ENCODE peak calls at places on chromosomes 6 and 20, in seven cellular contexts. C, L, A, Y, W, H and T are unnamed samples.

GRCh38 chr6:31042801-31043200 is 32.5 kb downstream of the MUC22 start:
- DNase-seq in L (peak), W (peak), C (peak), A (peak), H (no peak), Y (no peak), T (no peak)

GRCh38 chr6:35046098-35046497 is 95.0 kb downstream of the TCP11 start:
- DNase-seq in H (no peak), L (no peak), Y (no peak), C (no peak), W (no peak), A (no peak), T (no peak)

GRCh38 chr6:34182751-34183531 is 37.1 kb upstream of the GRM4 start:
- DNase-seq in H (peak), C (no peak), Y (peak), L (no peak), W (peak), A (no peak), T (no peak)

GRCh38 chr20:58389324-58389967 is 417 bp downstream of the VAPB start:
- DNase-seq in L (peak), A (peak), C (peak), Y (no peak), H (peak), W (peak), T (no peak)

GRCh38 chr6:127520061-127520460 is 926 bp upstream of the MTCL3 start:
- DNase-seq in W (no peak), L (peak), H (no peak), C (no peak), Y (no peak), A (peak), T (no peak)

GRCh38 chr20:46715292-46715756 is 5.9 kb downstream of the SLC2A10 start:
- DNase-seq in H (no peak), W (peak), Y (no peak), A (peak), C (peak), L (peak), T (peak)

GRCh38 chr20:31740208-31740607 is 1.1 kb downstream of the TPX2 start:
- DNase-seq in H (no peak), C (peak), L (peak), W (no peak), A (peak), Y (peak), T (no peak)

GRCh38 chr20:56788041-56788670 is 159.1 kb downstream of the TFAP2C start:
- DNase-seq in Y (no peak), H (no peak), C (peak), A (peak), W (no peak), L (peak), T (peak)

GRCh38 chr20:64224344-64225165 is 31.0 kb upstream of the PCMTD2 start:
- DNase-seq in C (peak), Y (no peak), W (no peak), L (peak), A (peak), H (no peak), T (peak)

GRCh38 chr20:49160057-49160929 is 27.8 kb downstream of the STAU1 start:
- DNase-seq in W (no peak), C (no peak), Y (no peak), H (no peak), L (no peak), A (no peak), T (no peak)

GRCh38 chr20:4216866-4217265 is 201.5 kb upstream of the RNF24 start:
- DNase-seq in Y (no peak), H (no peak), L (no peak), A (no peak), W (no peak), C (no peak), T (no peak)

GRCh38 chr6:76835289-76835688 is 628.0 kb downstream of the HTR1B start:
- DNase-seq in H (no peak), L (no peak), W (no peak), Y (no peak), A (no peak), C (no peak), T (no peak)

GRCh38 chr6:169222126-169222525 is 31.5 kb downstream of the THBS2 start:
- DNase-seq in A (no peak), C (no peak), Y (no peak), H (no peak), W (no peak), L (no peak), T (no peak)

GRCh38 chr6:112906737-112907136 is 559.6 kb downstream of the RFPL4B start:
- DNase-seq in H (no peak), W (no peak), Y (no peak), C (no peak), A (peak), L (peak), T (peak)

GRCh38 chr6:149851461-149851860 is 12.7 kb downstream of the LRP11 start:
- DNase-seq in H (no peak), A (peak), C (no peak), Y (no peak), W (no peak), L (peak), T (no peak)

GRCh38 chr6:143262037-143262436 is 188.5 kb downstream of the ADAT2 start:
- DNase-seq in Y (no peak), H (no peak), W (no peak), A (no peak), C (no peak), L (no peak), T (no peak)
- H3K4me3 ChIP-seq in Y (no peak), H (no peak), W (no peak), A (no peak), C (no peak), L (no peak), T (no peak)

GRCh38 chr6:138571174-138571573 is 71.9 kb upstream of the NHSL1 start:
- DNase-seq in L (peak), W (no peak), A (peak), C (no peak), H (no peak), Y (no peak), T (no peak)
- H3K4me3 ChIP-seq in L (peak), W (peak), A (peak), C (no peak), H (no peak), Y (no peak), T (peak)

GRCh38 chr20:20094410-20094809 is 42.1 kb downstream of the CFAP61 start:
- DNase-seq in L (no peak), C (no peak), A (no peak), Y (no peak), H (no peak), W (no peak), T (no peak)
- H3K4me3 ChIP-seq in L (no peak), C (no peak), A (no peak), Y (no peak), H (no peak), W (no peak), T (no peak)

DNA sequence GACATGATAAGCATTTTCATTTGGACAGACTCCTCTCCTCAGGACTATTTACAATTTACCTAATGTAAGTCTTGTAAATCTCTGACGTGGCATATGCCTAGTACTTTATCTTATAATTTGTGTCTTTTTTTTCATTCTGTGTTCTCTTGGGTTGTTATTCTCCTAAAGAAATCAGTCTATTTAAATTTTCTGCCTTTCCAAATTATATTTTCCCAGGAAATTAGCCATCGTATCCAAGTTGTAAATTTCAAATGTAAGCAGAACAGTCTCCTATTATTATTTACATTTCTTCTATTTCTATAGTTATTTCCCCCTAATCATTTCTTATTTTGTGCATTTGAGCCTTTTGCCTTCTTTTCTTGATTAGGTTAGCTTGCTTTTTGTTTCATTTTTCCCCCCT is 17.5 kb upstream of the BCAS4 start:
- DNase-seq in H (no peak), C (no peak), L (no peak), W (no peak), Y (no peak), A (no peak), T (no peak)
- H3K4me3 ChIP-seq in H (no peak), C (no peak), L (no peak), W (no peak), Y (no peak), A (no peak), T (no peak)

GRCh38 chr6:2862712-2863174 is 21.1 kb upstream of the SERPINB1 start:
- DNase-seq in W (no peak), C (no peak), H (no peak), L (no peak), Y (peak), A (no peak), T (no peak)

GRCh38 chr6:2868637-2869379 is 27.1 kb upstream of the SERPINB1 start:
- DNase-seq in A (no peak), L (no peak), C (no peak), W (no peak), H (no peak), Y (no peak), T (no peak)

GRCh38 chr6:2863901-2864300 is 22.2 kb upstream of the SERPINB1 start:
- DNase-seq in A (no peak), Y (no peak), L (no peak), W (no peak), H (no peak), C (no peak), T (no peak)

GRCh38 chr6:2866183-2866846 is 24.7 kb upstream of the SERPINB1 start:
- DNase-seq in A (no peak), H (no peak), C (no peak), Y (no peak), L (no peak), W (no peak), T (no peak)

DNA sequence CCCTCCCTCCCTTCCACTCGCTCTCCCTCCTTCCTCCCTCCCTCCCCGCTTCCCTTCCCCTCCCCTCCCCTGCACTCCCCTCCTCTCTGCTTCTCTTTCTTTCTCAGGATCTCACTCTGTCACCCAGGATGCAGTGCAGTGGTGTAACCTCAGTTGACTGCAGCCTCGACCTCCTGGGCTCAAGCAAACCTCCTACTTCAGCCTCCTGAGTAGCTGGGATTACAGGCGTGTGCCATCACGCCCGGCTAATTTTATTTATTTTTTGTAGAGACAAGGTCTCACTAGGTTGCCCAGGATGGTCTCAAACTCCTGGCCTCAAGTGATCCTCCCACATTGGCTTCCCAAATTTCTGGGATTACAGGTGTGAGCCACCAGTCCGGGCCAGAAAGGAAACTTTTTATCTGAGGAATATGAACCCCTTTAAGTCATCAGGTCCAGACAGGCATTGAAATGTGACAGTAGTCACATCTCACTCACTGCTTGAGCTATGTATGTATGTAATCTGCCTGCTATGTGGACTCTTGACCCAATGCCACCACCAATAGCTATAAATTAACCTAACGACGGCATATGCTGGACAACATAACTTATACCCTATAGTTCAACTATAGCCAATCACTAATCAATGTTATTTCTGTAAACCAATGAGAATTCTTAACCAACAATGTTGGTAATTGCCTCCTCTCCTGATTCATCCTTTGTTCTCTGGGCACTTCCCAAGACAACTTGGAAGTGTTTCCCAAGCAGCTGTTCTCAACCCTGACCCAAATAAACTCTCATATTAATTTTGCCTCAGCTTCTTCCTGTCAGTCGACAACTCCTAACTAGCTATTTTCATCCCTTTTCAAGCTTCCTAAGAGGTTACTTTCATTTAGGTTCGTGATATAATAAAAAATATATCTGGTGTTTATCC is 23.9 kb upstream of the SERPINB1 start:
- DNase-seq in C (no peak), A (no peak), W (no peak), L (peak), Y (no peak), H (no peak), T (no peak)
- H3K4me3 ChIP-seq in C (no peak), A (peak), W (no peak), L (no peak), Y (no peak), H (no peak), T (no peak)

DNA sequence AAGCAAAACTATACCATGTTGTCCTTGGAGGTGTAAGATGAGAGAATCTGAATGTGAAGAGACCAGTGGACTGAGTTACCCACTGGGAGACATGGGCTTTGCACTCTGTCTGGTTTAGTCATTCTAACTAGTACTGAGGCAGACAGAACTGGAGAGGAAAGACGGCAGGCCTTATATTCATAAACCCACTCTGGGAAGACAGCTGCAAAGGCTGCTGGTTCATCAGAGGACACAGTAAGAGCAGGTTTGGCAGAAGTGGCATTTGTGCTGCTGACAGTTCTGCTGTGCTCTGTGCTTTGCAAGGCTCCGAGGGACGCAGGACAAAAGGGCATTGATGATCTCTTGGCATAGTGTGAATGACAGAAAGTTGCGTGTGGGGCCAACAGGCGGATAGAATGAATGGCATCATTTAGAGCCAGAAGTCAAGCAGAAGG is 142.3 kb upstream of the TENT5A start:
- DNase-seq in W (no peak), A (peak), L (no peak), C (no peak), Y (no peak), H (no peak), T (no peak)
- H3K4me3 ChIP-seq in W (no peak), A (peak), L (peak), C (no peak), Y (no peak), H (no peak), T (no peak)

GRCh38 chr6:29976253-29976587 is 33.9 kb downstream of the HLA-A start:
- DNase-seq in C (no peak), A (peak), W (no peak), L (no peak), Y (no peak), H (no peak), T (no peak)

GRCh38 chr6:29975561-29975907 is 33.2 kb downstream of the HLA-A start:
- DNase-seq in W (no peak), Y (no peak), C (no peak), A (no peak), L (no peak), H (no peak), T (no peak)

GRCh38 chr6:29974901-29975560 is 32.7 kb downstream of the HLA-A start:
- DNase-seq in A (no peak), W (no peak), H (no peak), Y (no peak), L (no peak), C (no peak), T (no peak)

GRCh38 chr6:29976588-29977424 is 34.5 kb downstream of the HLA-A start:
- DNase-seq in L (peak), Y (peak), A (peak), C (peak), W (peak), H (no peak), T (no peak)

DNA sequence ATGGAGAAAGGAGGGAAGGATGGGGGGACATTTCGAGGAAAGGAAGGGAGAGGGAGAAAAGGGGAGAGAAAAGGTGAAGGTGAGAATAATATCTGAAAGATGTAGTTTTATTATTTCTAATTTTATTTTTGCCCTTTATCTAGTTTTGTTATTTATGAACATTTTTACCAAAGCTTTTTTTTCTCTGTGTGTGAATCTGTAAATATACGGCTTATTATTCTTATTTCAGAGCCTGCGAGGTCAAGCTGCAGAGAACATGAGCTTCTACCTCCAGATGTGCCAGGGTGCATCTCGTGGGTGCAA is 35.0 kb downstream of the HLA-A start:
- DNase-seq in L (no peak), H (no peak), Y (no peak), W (no peak), C (no peak), A (no peak), T (no peak)
- H3K4me3 ChIP-seq in L (peak), H (no peak), Y (no peak), W (peak), C (peak), A (peak), T (peak)

GRCh38 chr20:286508-286907 is 4.0 kb downstream of the C20orf96 start:
- DNase-seq in L (no peak), Y (no peak), W (no peak), A (no peak), C (peak), H (no peak), T (no peak)

GRCh38 chr20:294602-295001 is 2.8 kb upstream of the ZCCHC3 start:
- DNase-seq in C (no peak), H (no peak), Y (no peak), A (no peak), W (no peak), L (no peak), T (no peak)

GRCh38 chr20:289693-290080 is 863 bp downstream of the C20orf96 start:
- DNase-seq in Y (no peak), C (peak), L (no peak), A (no peak), W (no peak), H (no peak), T (no peak)

GRCh38 chr20:288956-289692 is 1.4 kb downstream of the C20orf96 start:
- DNase-seq in C (peak), H (no peak), W (no peak), A (no peak), Y (no peak), L (no peak), T (no peak)

DNA sequence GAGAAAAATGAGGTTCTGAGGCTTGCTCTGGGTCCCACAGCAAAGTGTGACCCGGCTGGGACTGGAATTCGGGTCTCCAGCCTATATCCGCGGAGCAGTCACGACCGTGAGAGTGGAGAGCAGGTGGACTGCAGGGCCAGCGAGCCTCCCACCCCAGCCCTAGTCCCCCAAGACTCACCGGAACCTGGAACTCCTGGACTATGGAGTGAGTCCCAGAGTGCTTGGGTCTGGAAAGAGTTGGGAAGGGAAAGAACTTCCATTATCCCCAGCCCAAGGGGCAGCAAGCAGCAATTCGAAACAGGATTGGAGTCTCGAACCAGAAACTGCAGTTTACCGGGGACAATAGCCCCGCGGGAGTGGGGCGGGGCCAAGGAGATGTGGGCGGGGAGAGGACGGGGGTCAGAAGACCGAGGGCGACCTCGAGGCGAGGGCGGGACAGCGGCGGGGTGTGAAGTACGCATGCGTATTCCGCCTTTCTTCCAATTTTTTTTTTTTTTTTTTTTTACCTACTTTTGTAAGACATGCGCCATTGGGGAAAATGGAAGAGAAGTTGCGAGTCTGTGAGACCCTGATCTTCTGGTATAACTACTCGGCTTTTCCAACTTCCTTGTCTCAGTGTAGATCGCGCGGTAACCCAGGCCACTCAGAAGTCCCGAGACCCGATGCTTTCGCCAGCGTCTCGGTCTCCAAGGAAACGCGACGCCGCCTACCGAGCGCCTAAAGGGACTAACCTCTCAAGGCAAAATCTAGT is at the start of gene C20orf96:
- DNase-seq in A (peak), C (peak), Y (peak), L (peak), W (peak), H (peak), T (peak)
- H3K4me3 ChIP-seq in A (peak), C (peak), Y (peak), L (peak), W (peak), H (peak), T (peak)